ENCODE peak calls at places on chromosomes 1 and 21, in five cellular contexts. D is GM13976, O is lower leg skin, X is GM12864, B is Caco-2. Y is an unnamed sample.
A peak's percentile ranks its signal among the peaks of the same experiment; 100 is the strongest.

GRCh38 chr1:238701024-238701423 is 685.3 kb upstream of the CHRM3 start:
- DNase-seq in D (no peak), O (no peak), X (no peak), B (no peak), Y (no peak)

GRCh38 chr21:46319192-46319591 is 4.5 kb downstream of the C21orf58 start:
- DNase-seq in D (no peak), O (no peak), X (no peak), B (no peak), Y (no peak)

GRCh38 chr1:119294199-119294598 is 74.4 kb upstream of the HAO2 start:
- DNase-seq in D (no peak), O (no peak), X (no peak), B (no peak), Y (no peak)

GRCh38 chr1:247332901-247333361 is 1.3 kb upstream of the ZNF496 start:
- DNase-seq in D (no peak), O (peak; percentile 87), X (no peak), B (peak; percentile 5), Y (no peak)

GRCh38 chr1:10179751-10180150 is 30.6 kb upstream of the KIF1B start:
- DNase-seq in D (no peak), O (no peak), X (no peak), B (no peak), Y (no peak)

GRCh38 chr1:27016376-27016775 is 3.7 kb upstream of the TENT5B start:
- DNase-seq in D (no peak), O (no peak), X (no peak), B (no peak), Y (no peak)

GRCh38 chr1:93015590-93015989 is 54.3 kb upstream of the DIPK1A start:
- DNase-seq in D (no peak), O (no peak), X (no peak), B (no peak), Y (no peak)

GRCh38 chr1:59880735-59881134 is 45.8 kb downstream of the CYP2J2 start:
- DNase-seq in D (no peak), O (no peak), X (no peak), B (no peak), Y (no peak)

GRCh38 chr1:147562819-147563218 is 21.5 kb downstream of the BCL9 start:
- DNase-seq in D (no peak), O (no peak), X (no peak), B (no peak), Y (no peak)

GRCh38 chr1:171913385-171913784 is 72.1 kb downstream of the DNM3 start:
- DNase-seq in D (no peak), O (no peak), X (no peak), B (no peak), Y (no peak)

GRCh38 chr1:106954830-106955229 is 101.6 kb upstream of the PRMT6 start:
- DNase-seq in D (no peak), O (no peak), X (no peak), B (no peak), Y (no peak)

GRCh38 chr21:45466330-45467220 is 61.6 kb downstream of the COL18A1 start:
- DNase-seq in D (no peak), O (no peak), X (no peak), B (no peak), Y (no peak)

GRCh38 chr1:213987422-213987875 is 324 bp upstream of the PROX1 start:
- DNase-seq in D (no peak), O (no peak), X (no peak), B (no peak), Y (no peak)

GRCh38 chr1:29655145-29655544 is 418.8 kb downstream of the PTPRU start:
- DNase-seq in D (no peak), O (no peak), X (peak; percentile 13), B (no peak), Y (peak; percentile 9)

GRCh38 chr1:223785808-223786207 is 59.9 kb downstream of the TP53BP2 start:
- DNase-seq in D (no peak), O (no peak), X (no peak), B (no peak), Y (no peak)

GRCh38 chr1:102978874-102979273 is 129.4 kb downstream of the COL11A1 start:
- DNase-seq in D (no peak), O (no peak), X (no peak), B (no peak), Y (no peak)

GRCh38 chr1:48673725-48674124 is 103.0 kb downstream of the BEND5 start:
- DNase-seq in D (no peak), O (no peak), X (no peak), B (peak; percentile 10), Y (no peak)

GRCh38 chr1:247357062-247357780 is 25.6 kb upstream of the ZNF496 start:
- DNase-seq in D (no peak), O (no peak), X (no peak), B (no peak), Y (no peak)

GRCh38 chr1:31064685-31065309 is 720 bp downstream of the PUM1 start:
- DNase-seq in D (peak; percentile 43), O (no peak), X (no peak), B (peak; percentile 13), Y (no peak)

GRCh38 chr1:218330043-218330623 is 15.0 kb upstream of the TGFB2 start:
- DNase-seq in D (peak; percentile 58), O (no peak), X (no peak), B (peak; percentile 9), Y (no peak)

GRCh38 chr1:227869851-227870305 is 54.4 kb downstream of the PRSS38 start:
- DNase-seq in D (no peak), O (no peak), X (no peak), B (no peak), Y (no peak)

GRCh38 chr1:27116210-27116609 is 38.7 kb downstream of the SLC9A1 start:
- DNase-seq in D (no peak), O (no peak), X (no peak), B (no peak), Y (no peak)

GRCh38 chr1:89870998-89871397 is 50.2 kb downstream of the LRRC8D start:
- DNase-seq in D (no peak), O (no peak), X (no peak), B (no peak), Y (no peak)

GRCh38 chr21:15004721-15005370 is 60.0 kb downstream of the NRIP1 start:
- DNase-seq in D (no peak), O (no peak), X (no peak), B (no peak), Y (no peak)

GRCh38 chr1:177848577-177848976 is 121.3 kb downstream of the SEC16B start:
- DNase-seq in D (no peak), O (no peak), X (no peak), B (no peak), Y (no peak)

GRCh38 chr1:36155560-36156328 is at the start of gene MAP7D1:
- DNase-seq in D (peak; percentile 87), O (peak; percentile 97), X (no peak), B (peak; percentile 81), Y (peak; percentile 76)

GRCh38 chr1:92538413-92539061 is 51.8 kb upstream of the GFI1 start:
- DNase-seq in D (peak; percentile 48), O (no peak), X (peak; percentile 51), B (no peak), Y (no peak)

GRCh38 chr1:244388961-244389360 is 62.7 kb downstream of the ADSS2 start:
- DNase-seq in D (no peak), O (no peak), X (no peak), B (no peak), Y (no peak)

GRCh38 chr1:197862671-197863070 is 39.8 kb upstream of the C1orf53 start:
- DNase-seq in D (no peak), O (no peak), X (no peak), B (no peak), Y (no peak)

DNA sequence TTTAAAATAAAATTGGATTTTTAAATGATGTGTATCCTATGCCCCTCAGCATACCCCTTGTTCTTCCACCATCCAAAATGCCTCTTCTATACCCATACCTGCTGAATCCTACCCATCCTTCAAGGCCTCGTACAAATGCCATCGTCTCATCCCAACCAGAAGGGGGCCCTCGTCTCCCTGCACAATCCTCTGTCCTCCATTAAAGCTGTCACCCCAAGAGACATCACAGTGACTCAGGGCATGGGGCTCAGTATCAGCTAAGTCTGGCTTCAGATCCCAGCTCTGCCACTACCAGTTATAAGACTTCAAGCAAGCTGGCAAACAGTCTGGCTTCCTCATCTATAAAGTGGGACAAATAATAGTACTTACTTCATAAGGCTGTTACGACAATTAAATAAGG is 23.8 kb downstream of the IGFN1 start:
- DNase-seq in D (no peak), O (peak; percentile 64), X (no peak), B (no peak), Y (peak; percentile 22)
- TF ChIP-seq CTCF in D (no peak), O (no peak), X (peak; percentile 27), B (no peak), Y (no peak)

DNA sequence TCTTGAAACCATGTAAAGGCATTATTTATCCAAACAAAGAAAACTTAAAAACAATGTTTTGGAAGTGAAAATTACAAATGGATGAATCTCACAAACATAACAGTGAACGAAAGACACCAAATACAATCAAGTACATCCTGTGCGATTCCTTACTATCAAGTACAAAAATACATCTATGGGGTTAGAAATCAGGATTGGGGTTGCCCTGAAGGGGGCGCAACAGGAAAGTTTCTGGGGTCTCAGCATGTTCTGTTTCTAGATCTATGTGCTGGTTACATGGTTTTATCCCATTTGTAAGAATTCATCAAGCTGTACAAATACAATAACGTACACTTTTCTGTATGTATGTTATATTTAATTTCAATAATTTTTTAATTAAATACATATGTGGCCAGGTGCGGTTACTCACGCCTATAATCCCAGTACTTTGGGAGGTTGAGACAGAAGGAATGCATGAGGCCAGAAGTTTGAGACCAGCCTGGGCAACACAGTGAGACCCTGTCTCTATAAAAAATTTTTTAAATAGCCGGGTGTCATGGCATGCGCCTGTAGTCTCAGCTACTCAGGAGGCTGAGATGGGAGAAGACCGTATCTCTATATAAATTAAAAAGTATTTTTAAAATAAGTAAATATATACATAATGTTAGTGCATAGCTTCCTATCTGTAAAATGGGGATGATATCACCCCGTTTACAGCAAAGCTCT is 121.5 kb upstream of the SOD1 start:
- DNase-seq in D (no peak), O (no peak), X (no peak), B (no peak), Y (no peak)
- TF ChIP-seq CTCF in D (no peak), O (no peak), X (no peak), B (no peak), Y (peak; percentile 30)

GRCh38 chr1:43704838-43705237 is 2.5 kb upstream of the ST3GAL3 start:
- DNase-seq in D (no peak), O (no peak), X (no peak), B (no peak), Y (no peak)
- TF ChIP-seq CTCF in D (no peak), O (no peak), X (peak; percentile 45), B (no peak), Y (no peak)

GRCh38 chr1:155688318-155689121 is at the start of the genes DAP3 and YY1AP1:
- DNase-seq in D (peak; percentile 95), O (peak; percentile 98), X (peak; percentile 66), B (peak; percentile 93), Y (peak; percentile 91)
- TF ChIP-seq CTCF in D (no peak), O (no peak), X (no peak), B (peak; percentile 13), Y (no peak)

GRCh38 chr1:186903374-186904129 is 74.8 kb downstream of the PLA2G4A start:
- DNase-seq in D (no peak), O (no peak), X (no peak), B (no peak), Y (no peak)
- TF ChIP-seq CTCF in D (peak; percentile 14), O (no peak), X (no peak), B (no peak), Y (no peak)

GRCh38 chr1:235601087-235601486 is 48.5 kb downstream of the GNG4 start:
- DNase-seq in D (no peak), O (no peak), X (no peak), B (no peak), Y (no peak)
- TF ChIP-seq CTCF in D (peak; percentile 21), O (no peak), X (peak; percentile 52), B (peak; percentile 49), Y (no peak)